ENCODE peak calls at places on chromosomes 4 and X, in four cellular contexts. One of them, this sample, is unnamed.

GRCh38 chr4:187128226-187128625 is 404.6 kb upstream of the FAT1 start:
- DNase-seq in WERI-Rb-1: no peak
- DNase-seq in activated T-cell treated with anti-CD3 and anti-CD28 coated beads for 24 hours: no peak
- DNase-seq in T-helper 2 cell: no peak
- DNase-seq in this sample: peak

GRCh38 chrX:63764946-63765345 is 20.1 kb downstream of the ARHGEF9 start:
- DNase-seq in T-helper 2 cell: no peak
- DNase-seq in activated T-cell treated with anti-CD3 and anti-CD28 coated beads for 24 hours: no peak
- DNase-seq in WERI-Rb-1: no peak
- DNase-seq in this sample: peak

GRCh38 chr4:78155616-78156105 is 98.5 kb downstream of the FRAS1 start:
- DNase-seq in WERI-Rb-1: no peak
- DNase-seq in activated T-cell treated with anti-CD3 and anti-CD28 coated beads for 24 hours: no peak
- DNase-seq in T-helper 2 cell: no peak
- DNase-seq in this sample: peak

GRCh38 chrX:12672362-12673106 is 118.7 kb upstream of the PRPS2 start:
- DNase-seq in activated T-cell treated with anti-CD3 and anti-CD28 coated beads for 24 hours: no peak
- DNase-seq in T-helper 2 cell: no peak
- DNase-seq in WERI-Rb-1: no peak
- DNase-seq in this sample: no peak

GRCh38 chrX:11890843-11891514 is 132.9 kb downstream of the MSL3 start:
- DNase-seq in WERI-Rb-1: no peak
- DNase-seq in T-helper 2 cell: no peak
- DNase-seq in activated T-cell treated with anti-CD3 and anti-CD28 coated beads for 24 hours: no peak
- DNase-seq in this sample: no peak

GRCh38 chrX:65985922-65986588 is 53.8 kb downstream of the VSIG4 start:
- DNase-seq in WERI-Rb-1: peak
- DNase-seq in T-helper 2 cell: peak
- DNase-seq in activated T-cell treated with anti-CD3 and anti-CD28 coated beads for 24 hours: peak
- DNase-seq in this sample: peak

GRCh38 chr4:108370291-108370690 is 201.6 kb upstream of the LEF1 start:
- DNase-seq in T-helper 2 cell: no peak
- DNase-seq in WERI-Rb-1: no peak
- DNase-seq in activated T-cell treated with anti-CD3 and anti-CD28 coated beads for 24 hours: peak
- DNase-seq in this sample: no peak

GRCh38 chr4:84778041-84778440 is 188.4 kb downstream of the WDFY3 start:
- DNase-seq in activated T-cell treated with anti-CD3 and anti-CD28 coated beads for 24 hours: no peak
- DNase-seq in WERI-Rb-1: no peak
- DNase-seq in T-helper 2 cell: no peak
- DNase-seq in this sample: no peak

GRCh38 chr4:46645092-46645491 is 255.2 kb upstream of the GABRA2 start:
- DNase-seq in T-helper 2 cell: no peak
- DNase-seq in WERI-Rb-1: no peak
- DNase-seq in activated T-cell treated with anti-CD3 and anti-CD28 coated beads for 24 hours: no peak
- DNase-seq in this sample: no peak

GRCh38 chr4:86976801-86977485 is 42.1 kb downstream of the AFF1 start:
- DNase-seq in T-helper 2 cell: no peak
- DNase-seq in WERI-Rb-1: no peak
- DNase-seq in activated T-cell treated with anti-CD3 and anti-CD28 coated beads for 24 hours: no peak
- DNase-seq in this sample: no peak

GRCh38 chr4:142485452-142485851 is 360.6 kb downstream of the INPP4B start:
- DNase-seq in T-helper 2 cell: no peak
- DNase-seq in activated T-cell treated with anti-CD3 and anti-CD28 coated beads for 24 hours: no peak
- DNase-seq in WERI-Rb-1: no peak
- DNase-seq in this sample: no peak

GRCh38 chr4:153535735-153536494 is 69.8 kb downstream of the TMEM131L start:
- DNase-seq in T-helper 2 cell: no peak
- DNase-seq in WERI-Rb-1: no peak
- DNase-seq in activated T-cell treated with anti-CD3 and anti-CD28 coated beads for 24 hours: no peak
- DNase-seq in this sample: no peak